ENCODE peak calls at places on chromosomes 4 and X, in seven cellular contexts. E is fibroblast of mammary gland; P is effector CD4-positive, alpha-beta T cell; G is OCI-LY7; T is mammary epithelial cell; K is GDM1; O is cardiac muscle cell. Z is an unnamed sample.

GRCh38 chr4:156169011-156169410 is 215.3 kb upstream of the CTSO start:
- DNase-seq in E (peak), P (no peak), G (peak), T (peak), K (no peak), O (peak), Z (no peak)

GRCh38 chr4:107066622-107067021 is 30.5 kb upstream of the DKK2 start:
- DNase-seq in E (no peak), P (no peak), G (no peak), T (no peak), K (no peak), O (no peak), Z (no peak)

GRCh38 chrX:97494756-97495372 is 611.2 kb downstream of the RPA4 start:
- DNase-seq in E (no peak), P (no peak), G (no peak), T (no peak), K (no peak), O (no peak), Z (no peak)

GRCh38 chr4:108359130-108359709 is 190.5 kb upstream of the LEF1 start:
- DNase-seq in E (no peak), P (peak), G (peak), T (no peak), K (no peak), O (no peak), Z (no peak)

GRCh38 chrX:115518113-115518512 is 42.9 kb upstream of the PLS3 start:
- DNase-seq in E (no peak), P (no peak), G (no peak), T (no peak), K (no peak), O (no peak), Z (no peak)

GRCh38 chrX:10676239-10676971 is 56.0 kb upstream of the MID1 start:
- DNase-seq in E (no peak), P (no peak), G (no peak), T (no peak), K (no peak), O (peak), Z (no peak)

GRCh38 chrX:63430026-63430425 is 78.9 kb upstream of the SPIN4 start:
- DNase-seq in E (no peak), P (no peak), G (peak), T (no peak), K (no peak), O (no peak), Z (no peak)

GRCh38 chr4:1337376-1337831 is 9.6 kb upstream of the UVSSA start:
- DNase-seq in E (peak), P (no peak), G (no peak), T (peak), K (no peak), O (no peak), Z (no peak)

GRCh38 chr4:17347445-17347844 is 164.4 kb downstream of the QDPR start:
- DNase-seq in E (peak), P (no peak), G (peak), T (peak), K (no peak), O (peak), Z (no peak)

GRCh38 chrX:21612154-21612553 is 46.0 kb downstream of the KLHL34 start:
- DNase-seq in E (no peak), P (no peak), G (no peak), T (no peak), K (no peak), O (no peak), Z (no peak)

GRCh38 chr4:67779631-67780030 is 25.4 kb upstream of the GNRHR start:
- DNase-seq in E (peak), P (no peak), G (no peak), T (peak), K (no peak), O (no peak), Z (no peak)

GRCh38 chr4:81622028-81622427 is 150.3 kb upstream of the RASGEF1B start:
- DNase-seq in E (no peak), P (no peak), G (no peak), T (no peak), K (no peak), O (no peak), Z (no peak)

GRCh38 chrX:129661369-129661768 is 6.6 kb upstream of the APLN start:
- DNase-seq in E (no peak), P (no peak), G (no peak), T (no peak), K (no peak), O (no peak), Z (no peak)

GRCh38 chr4:71559957-71560541 is 221.2 kb downstream of the SLC4A4 start:
- DNase-seq in E (peak), P (no peak), G (no peak), T (no peak), K (no peak), O (peak), Z (no peak)

GRCh38 chr4:3480528-3481112 is 17.5 kb downstream of the DOK7 start:
- DNase-seq in E (peak), P (peak), G (peak), T (peak), K (peak), O (peak), Z (peak)